ENCODE peak calls at places on chromosome 7, in seven cellular contexts. S is endodermal cell, X is tibial nerve, Z is uterus, F is adrenal gland, O is stomach, L is pancreas. Q is an unnamed sample.

GRCh38 chr7:153886506-153887391 is 165.4 kb upstream of the DPP6 start:
- DNase-seq in F (no peak), X (no peak), Z (peak; percentile 33), S (peak; percentile 87), O (no peak), L (peak; percentile 15), Q (peak; percentile 52)

GRCh38 chr7:29516491-29516890 is 47.1 kb upstream of the PRR15 start:
- DNase-seq in X (no peak), F (no peak), Z (no peak), L (no peak), O (peak; percentile 34), S (no peak), Q (no peak)

GRCh38 chr7:111736475-111736874 is 174.2 kb upstream of the IMMP2L start:
- DNase-seq in S (no peak), O (no peak), X (no peak), L (no peak), Z (no peak), F (no peak), Q (no peak)

GRCh38 chr7:130299909-130300308 is 6.9 kb downstream of the CPA4 start:
- DNase-seq in X (no peak), F (no peak), Z (no peak), S (no peak), O (no peak), L (no peak), Q (no peak)

GRCh38 chr7:129376076-129376777 is 58.0 kb upstream of the STRIP2 start:
- DNase-seq in L (peak; percentile 35), X (no peak), F (peak; percentile 10), O (peak; percentile 61), Z (no peak), S (peak; percentile 63), Q (no peak)

GRCh38 chr7:38215734-38216670 is 38.0 kb downstream of the STARD3NL start:
- DNase-seq in S (peak; percentile 93), Z (peak; percentile 80), O (peak; percentile 74), F (peak; percentile 71), L (peak; percentile 79), X (peak; percentile 65), Q (peak; percentile 76)

GRCh38 chr7:4726051-4726450 is 44.0 kb downstream of the FOXK1 start:
- DNase-seq in O (no peak), L (no peak), X (no peak), Z (no peak), S (no peak), F (no peak), Q (no peak)

GRCh38 chr7:29636009-29636351 is 72.3 kb downstream of the PRR15 start:
- DNase-seq in L (no peak), S (no peak), O (no peak), X (no peak), Z (no peak), F (no peak), Q (no peak)

GRCh38 chr7:57425239-57425944 is 24.6 kb upstream of the ZNF716 start:
- DNase-seq in S (no peak), L (no peak), X (no peak), Z (no peak), F (no peak), O (no peak), Q (no peak)

GRCh38 chr7:139893999-139894398 is 64.9 kb downstream of the TBXAS1 start:
- DNase-seq in O (no peak), L (no peak), X (no peak), Z (no peak), S (no peak), F (no peak), Q (no peak)

GRCh38 chr7:94368371-94368791 is 26.3 kb upstream of the COL1A2 start:
- DNase-seq in F (no peak), L (no peak), Z (peak; percentile 34), O (no peak), X (no peak), S (no peak), Q (no peak)

GRCh38 chr7:80736371-80736770 is 97.9 kb downstream of the CD36 start:
- DNase-seq in F (no peak), O (no peak), Z (no peak), L (no peak), S (no peak), X (no peak), Q (no peak)

GRCh38 chr7:82294258-82294855 is 149.2 kb downstream of the CACNA2D1 start:
- DNase-seq in F (no peak), L (no peak), Z (no peak), O (no peak), S (no peak), X (no peak), Q (no peak)

GRCh38 chr7:21960922-21961321 is 15.2 kb upstream of the CDCA7L start:
- DNase-seq in L (no peak), S (no peak), O (no peak), F (no peak), Z (no peak), X (no peak), Q (no peak)

GRCh38 chr7:128919241-128919640 is 8.7 kb upstream of the KCP start:
- DNase-seq in F (no peak), L (peak; percentile 5), X (no peak), S (no peak), O (no peak), Z (no peak), Q (no peak)

GRCh38 chr7:132390705-132391104 is 185.6 kb downstream of the PLXNA4 start:
- DNase-seq in L (no peak), F (no peak), O (no peak), Z (no peak), S (no peak), X (no peak), Q (no peak)

GRCh38 chr7:89618269-89618668 is 536.0 kb upstream of the STEAP1 start:
- DNase-seq in Z (no peak), O (no peak), S (no peak), L (no peak), X (no peak), F (no peak), Q (no peak)

GRCh38 chr7:2720024-2720423 is 32.0 kb downstream of the AMZ1 start:
- DNase-seq in S (no peak), O (no peak), L (no peak), F (no peak), Z (no peak), X (no peak), Q (peak; percentile 7)

GRCh38 chr7:25180946-25181345 is 47.3 kb downstream of the NPVF start:
- DNase-seq in X (no peak), Z (no peak), F (no peak), S (peak; percentile 61), L (no peak), O (no peak), Q (no peak)

GRCh38 chr7:90560730-90561129 is 35.4 kb upstream of the CDK14 start:
- DNase-seq in F (no peak), S (no peak), X (no peak), O (no peak), L (no peak), Z (no peak), Q (no peak)

GRCh38 chr7:5595545-5596045 is 172.0 kb upstream of the TNRC18 start:
- DNase-seq in S (peak; percentile 75), L (no peak), O (no peak), X (no peak), F (no peak), Z (no peak), Q (no peak)

GRCh38 chr7:25073451-25073850 is 51.6 kb downstream of the CYCS start:
- DNase-seq in L (no peak), O (no peak), F (peak; percentile 46), Z (no peak), S (no peak), X (no peak), Q (no peak)

DNA sequence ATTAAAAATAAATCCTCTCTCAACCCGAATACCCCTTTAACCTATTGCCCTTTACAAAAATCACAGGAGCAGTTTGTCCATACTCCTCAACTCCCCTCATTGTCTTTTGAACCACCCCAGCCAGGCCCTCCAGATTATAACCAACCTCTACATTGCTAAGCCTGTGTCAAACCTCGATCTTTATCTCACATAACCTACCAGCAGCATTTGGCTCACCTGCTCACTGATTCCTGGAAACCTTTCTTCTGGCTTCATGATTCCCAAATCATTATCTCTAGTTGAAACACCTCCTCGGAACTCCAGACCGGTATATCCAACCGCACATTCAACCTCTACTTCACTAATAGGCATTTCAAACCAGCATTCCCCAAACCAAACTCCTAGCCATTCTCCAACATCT is 11.8 kb downstream of the SEC61G start:
- DNase-seq in X (no peak), O (no peak), L (no peak), F (no peak), S (no peak), Z (no peak), Q (no peak)
- H3K9me3 ChIP-seq in X (no peaks in the 10 kb centered on the region), O (no peaks in the 10 kb centered on the region), L (no peaks in the 10 kb centered on the region), F (no peaks in the 10 kb centered on the region), S (no peaks in the 10 kb centered on the region), Z (no peaks in the 10 kb centered on the region), Q (no peaks in the 10 kb centered on the region)

GRCh38 chr7:8185907-8186306 is 76.1 kb downstream of the ICA1 start:
- DNase-seq in L (no peak), X (no peak), F (no peak), O (no peak), Z (no peak), S (no peak), Q (no peak)
- H3K27ac ChIP-seq in L (no peak overlapping the region), X (no peak overlapping the region), F (peak overlapping the region; percentile 42), O (no peak overlapping the region), Z (no peak overlapping the region), S (no peak overlapping the region), Q (no peak overlapping the region)

DNA sequence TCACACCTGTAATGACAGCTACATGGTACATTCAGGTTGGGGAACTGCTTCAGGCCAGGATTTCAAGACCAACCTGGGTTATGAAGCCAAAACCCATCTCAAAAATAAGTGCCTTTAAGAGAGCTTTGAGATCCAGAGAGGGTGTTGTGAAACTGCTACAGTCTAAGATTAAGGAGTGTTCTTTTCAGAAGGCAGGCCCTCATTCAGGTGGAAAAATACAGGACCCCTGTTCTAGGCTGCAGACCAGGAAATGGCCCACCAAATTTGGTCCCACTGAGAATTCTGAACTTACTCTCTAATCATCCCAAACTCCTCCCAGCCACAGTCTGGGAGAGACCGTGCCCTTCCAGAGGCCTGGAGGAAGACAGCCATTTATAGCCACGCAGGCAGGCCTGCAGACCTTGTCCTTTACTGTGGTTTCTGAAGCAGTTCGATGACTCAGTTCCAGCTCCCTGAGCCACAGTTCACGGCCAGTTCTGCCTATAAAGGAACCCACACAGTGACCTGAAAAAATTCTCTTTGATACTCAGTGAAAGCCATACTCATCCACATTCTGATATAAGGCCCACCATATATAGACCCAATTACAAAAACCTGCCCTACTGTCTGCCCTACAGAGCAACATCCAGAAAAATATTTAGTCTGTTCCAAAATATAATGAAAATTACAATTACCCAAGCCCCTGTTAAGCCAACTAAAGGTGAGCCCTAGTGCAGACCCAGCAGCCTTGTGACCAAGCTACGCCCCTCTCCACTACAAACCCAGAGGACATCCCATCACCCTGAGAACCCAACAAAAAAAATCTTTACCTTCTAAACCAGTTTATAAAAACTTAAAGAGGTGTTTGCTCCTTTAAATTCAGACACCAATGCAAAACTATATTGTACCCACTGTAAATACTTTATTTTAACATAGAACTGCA is 21.2 kb downstream of the ZNF680 start:
- DNase-seq in F (peak; percentile 79), Z (no peak), S (no peak), O (no peak), L (no peak), X (no peak), Q (no peak)
- H3K9me3 ChIP-seq in F (no peaks in the 10 kb centered on the region), Z (no peaks in the 10 kb centered on the region), S (peaks cover 24% of the 10 kb centered on the region), O (no peaks in the 10 kb centered on the region), L (no peaks in the 10 kb centered on the region), X (no peaks in the 10 kb centered on the region), Q (no peaks in the 10 kb centered on the region)

DNA sequence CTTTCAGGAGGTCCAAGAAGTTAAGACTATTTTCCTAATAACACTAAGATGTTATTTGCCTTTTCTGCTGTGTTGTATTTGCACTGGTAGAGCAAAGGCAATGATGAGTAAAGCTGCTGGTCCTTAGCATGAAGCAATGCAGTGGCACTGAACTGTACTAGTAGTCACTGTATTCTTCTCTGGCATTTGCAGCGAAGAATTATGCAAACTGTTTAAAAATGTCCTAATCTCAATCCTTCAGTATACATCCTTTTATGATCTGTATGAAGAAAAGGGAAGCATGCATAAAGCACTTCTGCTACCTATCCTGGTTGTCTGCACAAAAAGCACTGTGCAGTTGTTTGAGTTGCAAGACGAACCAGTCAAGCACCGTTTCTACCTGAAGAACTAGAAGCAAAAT is 20.4 kb downstream of the IGF2BP3 start:
- DNase-seq in X (no peak), L (no peak), Z (no peak), F (no peak), O (no peak), S (no peak), Q (no peak)
- H3K27ac ChIP-seq in X (no peak overlapping the region), L (no peak overlapping the region), Z (no peak overlapping the region), F (no peak overlapping the region), O (no peak overlapping the region), S (no peak overlapping the region), Q (no peak overlapping the region)

Q was measured in psoas muscle.